ENCODE peak calls at places on chromosomes 6 and 20, in six cellular contexts. T is GM12891, Y is HepG2, F is K562, X is H1, Q is GM12878. H is an unnamed sample.

GRCh38 chr6:44178424-44179071 is 19.9 kb downstream of the CAPN11 start:
- DNase-seq in T (no peak), X (no peak), Q (no peak), Y (no peak), F (no peak), H (no peak)

GRCh38 chr20:37915800-37916570 is 13.1 kb downstream of the VSTM2L start:
- DNase-seq in X (peak), T (no peak), Y (peak), F (peak), Q (no peak), H (no peak)

GRCh38 chr6:15017251-15017650 is 228.6 kb upstream of the JARID2 start:
- DNase-seq in Q (no peak), F (peak), T (no peak), X (peak), Y (no peak), H (no peak)

GRCh38 chr20:58906894-58907293 is 54.4 kb downstream of the GNAS start:
- DNase-seq in T (no peak), Y (no peak), X (no peak), F (no peak), Q (no peak), H (no peak)

GRCh38 chr20:3786126-3786484 is 435 bp downstream of the CENPB start:
- DNase-seq in X (peak), Q (no peak), Y (no peak), F (no peak), T (no peak), H (peak)

GRCh38 chr6:157952751-157953479 is 28.7 kb upstream of the SYNJ2 start:
- DNase-seq in Y (peak), T (no peak), X (no peak), Q (no peak), F (no peak), H (no peak)

GRCh38 chr6:21228411-21228810 is 365.1 kb upstream of the SOX4 start:
- DNase-seq in T (no peak), F (no peak), Y (no peak), X (no peak), Q (no peak), H (no peak)

GRCh38 chr6:106194949-106195919 is 109.1 kb downstream of the PRDM1 start:
- DNase-seq in F (no peak), Y (no peak), X (no peak), T (no peak), Q (no peak), H (no peak)

GRCh38 chr6:7723041-7723447 is 2.9 kb upstream of the BMP6 start:
- DNase-seq in Q (no peak), T (peak), Y (peak), F (peak), X (peak), H (no peak)

GRCh38 chr20:43583133-43583864 is 7.4 kb upstream of the IFT52 start:
- DNase-seq in F (no peak), Q (no peak), Y (no peak), T (no peak), X (no peak), H (no peak)

GRCh38 chr6:35343092-35343834 is 905 bp downstream of the PPARD start:
- DNase-seq in Y (no peak), Q (no peak), T (no peak), X (no peak), F (no peak), H (no peak)

GRCh38 chr6:170057961-170058877 is 232.7 kb downstream of the DLL1 start:
- DNase-seq in Q (no peak), X (peak), Y (no peak), T (no peak), F (no peak), H (no peak)

GRCh38 chr6:31878222-31878621 is 575 bp downstream of the SLC44A4 start:
- DNase-seq in Q (no peak), F (no peak), X (no peak), Y (no peak), T (no peak), H (no peak)

GRCh38 chr6:116876635-116877611 is at the start of gene RFX6:
- DNase-seq in Q (no peak), F (peak), X (peak), T (peak), Y (no peak), H (no peak)

GRCh38 chr6:8794420-8794819 is 359.1 kb upstream of the SLC35B3 start:
- DNase-seq in Y (no peak), T (no peak), Q (no peak), X (no peak), F (no peak), H (no peak)
- TF ChIP-seq TAF1 in Y (no peak), T (no peak), Q (no peak), X (no peak), F (no peak), H (no peak)

GRCh38 chr20:35616465-35617396 is 1.1 kb downstream of the SPAG4 start:
- DNase-seq in F (peak), Q (peak), X (peak), Y (peak), T (no peak), H (peak)
- TF ChIP-seq POLR2A in F (peak), Q (no peak), X (no peak), Y (peak), T (no peak), H (no peak)

DNA sequence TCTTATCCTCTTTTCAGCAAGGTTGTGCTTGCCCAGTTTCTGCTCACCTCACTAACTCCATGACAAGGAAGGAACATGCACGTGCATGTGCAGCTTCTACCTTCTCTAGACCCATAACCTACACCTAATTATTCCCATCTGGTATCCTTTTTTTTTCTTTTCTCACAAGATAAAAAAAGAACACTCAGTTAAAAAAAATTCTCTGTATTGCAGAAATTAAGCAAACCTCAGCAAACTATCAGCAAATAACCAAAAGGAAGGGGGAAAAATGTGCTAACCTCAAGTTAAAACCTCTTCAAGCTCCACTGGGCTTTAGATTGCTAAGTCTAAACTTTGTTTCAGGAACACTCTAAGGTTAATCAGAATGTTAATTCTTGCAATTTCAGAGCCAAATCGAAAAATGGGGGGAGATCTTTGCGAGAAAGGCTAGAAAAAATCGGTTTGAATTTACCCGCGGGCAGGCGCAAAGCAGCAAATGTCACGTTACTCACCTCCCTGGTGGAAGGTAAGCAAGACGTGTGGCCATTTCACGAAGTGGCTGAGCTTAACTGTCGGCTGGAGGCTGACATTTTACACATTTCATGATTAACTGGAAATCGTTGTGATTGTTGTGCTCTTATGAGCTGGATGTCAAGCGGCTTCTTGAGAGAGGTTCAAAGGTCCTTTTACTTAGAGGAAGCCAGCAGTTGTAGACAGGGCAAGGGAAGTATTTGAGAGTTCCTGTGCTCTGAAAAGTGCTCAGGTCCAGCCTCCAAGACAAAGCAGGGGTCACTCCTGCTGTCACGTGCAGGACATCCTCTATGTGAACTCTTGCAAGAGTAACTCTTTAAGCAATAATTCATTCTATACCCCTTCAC is 19.1 kb downstream of the TFAP2B start:
- DNase-seq in F (no peak), Y (peak), T (no peak), X (no peak), Q (no peak), H (no peak)
- TF ChIP-seq POLR2AphosphoS5 in F (no peak), Y (no peak), T (no peak), X (no peak), Q (no peak), H (no peak)

DNA sequence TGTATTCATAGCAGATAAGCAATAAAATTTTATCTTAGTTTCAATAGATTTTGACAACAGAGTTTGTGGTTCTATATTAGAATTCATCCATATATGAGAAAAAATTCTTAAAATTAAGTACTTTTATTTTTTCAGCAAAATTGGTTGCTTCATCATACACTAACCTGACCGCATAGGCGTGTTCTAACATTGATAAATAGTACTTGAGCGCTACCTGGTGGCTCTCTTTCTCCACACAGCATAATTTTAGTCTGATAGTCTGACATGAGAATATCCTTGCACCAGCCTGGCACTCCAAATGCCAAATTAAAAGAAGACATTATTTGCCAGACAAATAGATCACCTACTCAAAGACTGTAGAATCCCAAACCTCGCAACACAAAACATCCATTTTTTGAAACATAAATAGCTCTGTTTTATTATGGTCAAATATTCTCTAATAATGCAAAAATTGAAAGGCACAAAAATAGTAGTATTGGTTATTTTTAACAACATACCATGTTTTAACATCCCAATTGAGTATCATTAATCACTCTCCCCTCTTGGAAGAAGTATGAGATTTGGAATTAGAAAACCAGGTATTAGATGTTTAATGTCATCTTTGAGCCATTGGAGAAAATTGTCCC is 33.0 kb upstream of the FILIP1 start:
- DNase-seq in T (no peak), Q (peak), Y (peak), X (peak), F (peak), H (no peak)
- TF ChIP-seq TAF1 in T (no peak), Q (no peak), Y (no peak), X (no peak), F (no peak), H (no peak)

GRCh38 chr6:100468013-100468622 is 3.4 kb upstream of the SIM1 start:
- DNase-seq in T (no peak), Y (no peak), F (no peak), Q (no peak), X (no peak), H (no peak)
- TF ChIP-seq POLR2A in T (no peak), Y (no peak), F (no peak), Q (no peak), X (no peak), H (no peak)

GRCh38 chr20:1942486-1943266 is 47.5 kb downstream of the SIRPA start:
- DNase-seq in Q (no peak), T (no peak), F (no peak), X (no peak), Y (no peak), H (no peak)

GRCh38 chr20:1945134-1945618 is 48.7 kb downstream of the PDYN start:
- DNase-seq in T (no peak), Y (no peak), F (no peak), Q (no peak), X (no peak), H (no peak)

GRCh38 chr20:1945660-1946059 is 48.2 kb downstream of the PDYN start:
- DNase-seq in T (no peak), F (no peak), X (no peak), Q (no peak), Y (no peak), H (no peak)

GRCh38 chr20:1943267-1944002 is 48.2 kb downstream of the SIRPA start:
- DNase-seq in Q (no peak), X (no peak), F (no peak), Y (peak), T (no peak), H (no peak)

GRCh38 chr20:1944345-1945099 is 49.3 kb downstream of the SIRPA start:
- DNase-seq in F (no peak), T (no peak), Y (no peak), X (no peak), Q (no peak), H (no peak)
- TF ChIP-seq POLR2AphosphoS5 in F (no peak), T (no peak), Y (no peak), X (no peak), Q (no peak), H (no peak)

GRCh38 chr6:4614637-4615036 is 161.6 kb upstream of the CDYL start:
- DNase-seq in T (no peak), X (no peak), Q (no peak), F (no peak), Y (no peak), H (no peak)
- TF ChIP-seq TAF1 in T (no peak), X (no peak), Q (no peak), F (no peak), Y (no peak), H (no peak)

GRCh38 chr6:161644521-161644920 is 370.7 kb upstream of the AGPAT4 start:
- DNase-seq in F (no peak), Y (no peak), X (no peak), Q (no peak), T (no peak), H (no peak)
- TF ChIP-seq POLR2A in F (no peak), Y (no peak), X (no peak), Q (no peak), T (no peak), H (no peak)